ENCODE peak calls at places on chromosomes 12 and 14, in seven cellular contexts. T, B, E, H, M, P and C are unnamed samples.

GRCh38 chr12:96083020-96083489 is 47.7 kb upstream of the LTA4H start:
- ATAC-seq in P (no peak), B (no peak), T (no peak), M (no peak), E (no peak), H (no peak), C (no peak)

GRCh38 chr12:62426095-62426488 is 40.5 kb upstream of the MON2 start:
- ATAC-seq in B (no peak), H (no peak), E (no peak), T (no peak), P (no peak), M (no peak), C (no peak)

GRCh38 chr14:78752789-78753188 is 582.6 kb downstream of the NRXN3 start:
- ATAC-seq in E (no peak), B (peak; percentile 67), M (no peak), T (no peak), H (no peak), P (no peak), C (no peak)

GRCh38 chr12:113154351-113154973 is 4.9 kb downstream of the CFAP73 start:
- ATAC-seq in T (no peak), E (no peak), M (peak; percentile 65), P (peak; percentile 11), B (peak; percentile 19), H (peak; percentile 7), C (no peak)

GRCh38 chr14:74579447-74580274 is 32.4 kb downstream of the LTBP2 start:
- ATAC-seq in H (peak; percentile 79), T (peak; percentile 82), B (no peak), E (no peak), P (no peak), M (no peak), C (no peak)

GRCh38 chr12:111443586-111443985 is 37.9 kb downstream of the SH2B3 start:
- ATAC-seq in T (peak; percentile 76), E (peak; percentile 32), P (no peak), B (peak; percentile 12), M (no peak), H (peak; percentile 69), C (no peak)

GRCh38 chr14:72892879-72893635 is 844 bp downstream of the DPF3 start:
- ATAC-seq in M (no peak), H (peak; percentile 21), T (peak; percentile 9), P (peak; percentile 43), B (peak; percentile 37), E (peak; percentile 10), C (peak; percentile 26)

GRCh38 chr12:49017764-49018281 is 753 bp downstream of the PRKAG1 start:
- ATAC-seq in M (peak; percentile 1), P (peak; percentile 61), T (peak; percentile 61), H (peak; percentile 27), E (peak; percentile 32), B (peak; percentile 1), C (peak; percentile 0)

GRCh38 chr12:14473707-14474287 is 93.9 kb downstream of the PLBD1 start:
- ATAC-seq in B (no peak), M (no peak), H (no peak), P (no peak), T (no peak), E (no peak), C (no peak)

GRCh38 chr14:51203881-51204280 is 36.2 kb upstream of the TMX1 start:
- ATAC-seq in E (no peak), H (no peak), P (no peak), M (no peak), T (no peak), B (no peak), C (no peak)

GRCh38 chr14:95379634-95380033 is 59.9 kb upstream of the CLMN start:
- ATAC-seq in E (no peak), T (no peak), M (no peak), B (no peak), P (no peak), H (no peak), C (no peak)

GRCh38 chr12:27573972-27574371 is 50.0 kb downstream of the PPFIBP1 start:
- ATAC-seq in M (no peak), H (no peak), B (no peak), P (no peak), T (no peak), E (no peak), C (peak; percentile 36)

GRCh38 chr14:89681086-89682018 is 264.3 kb upstream of the FOXN3 start:
- ATAC-seq in P (peak; percentile 67), E (no peak), B (peak; percentile 51), H (peak; percentile 86), M (no peak), T (peak; percentile 95), C (peak; percentile 10)

GRCh38 chr12:52645120-52645761 is 6.8 kb downstream of the KRT2 start:
- ATAC-seq in B (peak; percentile 74), H (peak; percentile 74), T (peak; percentile 76), P (no peak), M (no peak), E (no peak), C (no peak)

GRCh38 chr14:99822166-99822527 is 28.9 kb downstream of the EML1 start:
- ATAC-seq in M (no peak), E (no peak), T (no peak), B (no peak), P (no peak), H (peak; percentile 36), C (no peak)

GRCh38 chr12:69275471-69275891 is 36.1 kb downstream of the CPSF6 start:
- ATAC-seq in T (peak; percentile 66), E (no peak), B (no peak), P (peak; percentile 63), M (no peak), H (peak; percentile 59), C (no peak)

GRCh38 chr14:49363926-49364751 is 222.0 kb downstream of the RPS29 start:
- ATAC-seq in T (no peak), P (no peak), B (no peak), M (no peak), E (no peak), H (no peak), C (no peak)